ENCODE peak calls at places on chromosomes 11 and 22, in nine cellular contexts. E is transverse colon, T is heart left ventricle, O is Peyer's patch, L is tibial nerve, P is stomach, Y is IMR-90, V is body of pancreas, G is uterus. B is an unnamed sample.

GRCh38 chr11:20873054-20873453 is 203.7 kb downstream of the NELL1 start:
- DNase-seq in E (no peak), T (no peak), O (no peak), L (no peak), P (no peak), Y (no peak), V (no peak), G (no peak), B (peak)

GRCh38 chr11:12164061-12165014 is 53.9 kb downstream of the MICAL2 start:
- DNase-seq in E (peak), T (no peak), O (no peak), L (no peak), P (no peak), Y (peak), V (no peak), G (peak), B (peak)

GRCh38 chr22:22882033-22882717 is 5.4 kb upstream of the IGLL5 start:
- DNase-seq in E (peak), T (no peak), O (no peak), L (no peak), P (no peak), Y (no peak), V (no peak), G (no peak), B (no peak)

GRCh38 chr11:121235057-121235456 is 57.5 kb upstream of the SC5D start:
- DNase-seq in E (no peak), T (no peak), O (no peak), L (no peak), P (no peak), Y (no peak), V (no peak), G (no peak), B (no peak)

GRCh38 chr11:3159296-3160190 is 5.6 kb downstream of the OSBPL5 start:
- DNase-seq in E (peak), T (peak), O (peak), L (peak), P (peak), Y (no peak), V (peak), G (peak), B (peak)

GRCh38 chr22:19875061-19875530 is 20.4 kb upstream of the GNB1L start:
- DNase-seq in E (no peak), T (peak), O (peak), L (peak), P (no peak), Y (no peak), V (peak), G (peak), B (no peak)

GRCh38 chr11:18633256-18634139 is 644 bp downstream of the SPTY2D1 start:
- DNase-seq in E (peak), T (no peak), O (no peak), L (no peak), P (no peak), Y (peak), V (peak), G (no peak), B (peak)

GRCh38 chr11:3880724-3881123 is 25.3 kb downstream of the STIM1 start:
- DNase-seq in E (no peak), T (no peak), O (no peak), L (no peak), P (no peak), Y (peak), V (no peak), G (no peak), B (no peak)

GRCh38 chr22:34841321-34841901 is 224.5 kb upstream of the ISX start:
- DNase-seq in E (no peak), T (no peak), O (no peak), L (no peak), P (no peak), Y (no peak), V (no peak), G (no peak), B (no peak)

GRCh38 chr11:100687032-100687629 is at the start of gene ARHGAP42:
- DNase-seq in E (peak), T (peak), O (peak), L (peak), P (peak), Y (peak), V (peak), G (peak), B (peak)
- H3K27ac ChIP-seq in E (peak), T (peak), O (peak), L (peak), P (peak), Y (peak), V (no peak), G (peak), B (peak)

GRCh38 chr22:39470462-39471335 is 13.9 kb downstream of the MGAT3 start:
- DNase-seq in E (no peak), T (no peak), O (no peak), L (no peak), P (no peak), Y (no peak), V (no peak), G (no peak), B (no peak)

GRCh38 chr22:39473856-39474255 is 17.0 kb downstream of the MGAT3 start:
- DNase-seq in E (no peak), T (no peak), O (peak), L (no peak), P (no peak), Y (no peak), V (no peak), G (no peak), B (no peak)

GRCh38 chr22:39471421-39472141 is 14.8 kb downstream of the MGAT3 start:
- DNase-seq in E (peak), T (no peak), O (peak), L (no peak), P (no peak), Y (peak), V (no peak), G (no peak), B (no peak)

GRCh38 chr22:39474351-39474991 is 17.7 kb downstream of the MGAT3 start:
- DNase-seq in E (peak), T (no peak), O (peak), L (no peak), P (no peak), Y (peak), V (peak), G (no peak), B (no peak)

DNA sequence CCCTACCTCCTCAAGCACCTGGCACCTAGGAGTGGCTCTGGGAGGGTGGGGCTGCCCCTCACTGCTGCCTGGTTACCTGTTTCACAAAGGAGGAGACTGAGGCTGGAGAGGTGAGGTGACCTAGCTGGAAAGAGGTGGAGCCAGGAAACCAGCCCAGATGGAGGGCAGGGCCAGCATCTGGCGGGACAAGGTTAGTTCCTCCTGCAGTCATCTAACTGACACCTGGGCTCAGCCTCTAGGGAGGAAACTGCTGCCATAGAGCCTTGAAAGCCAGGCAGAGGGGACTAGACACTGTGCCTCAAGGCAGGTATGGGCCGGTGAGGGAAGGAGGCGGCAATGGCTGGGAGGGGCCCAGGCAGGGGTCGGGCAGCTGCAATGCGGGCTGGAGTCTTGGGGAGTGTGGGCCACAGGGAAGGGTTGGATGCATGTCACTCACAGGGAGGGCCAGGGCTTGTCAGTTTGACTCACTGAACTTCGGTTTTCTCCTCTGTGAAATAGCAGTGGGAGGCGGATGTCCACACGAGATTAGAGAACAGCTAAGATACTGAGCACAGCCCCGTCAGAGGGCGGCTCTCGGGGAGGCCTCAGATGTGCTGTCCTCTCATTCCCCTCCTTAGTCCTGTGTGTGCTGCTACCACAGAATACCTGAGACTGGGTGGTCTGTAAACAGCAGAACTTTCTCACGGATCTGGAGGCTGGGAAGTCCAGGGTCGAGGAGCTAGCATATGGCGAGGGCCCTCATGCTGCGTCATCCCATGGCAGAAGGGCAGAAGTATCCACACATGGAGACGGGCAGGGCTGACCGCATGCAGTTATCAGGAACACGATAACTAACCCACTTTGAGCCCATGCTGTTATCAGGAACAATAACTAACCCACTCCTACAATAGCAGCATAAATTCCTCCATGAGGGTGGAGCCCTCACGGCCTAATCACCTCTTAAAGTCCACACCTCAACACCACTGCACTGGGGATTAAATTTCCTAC is 16.1 kb downstream of the MGAT3 start:
- DNase-seq in E (peak), T (no peak), O (peak), L (no peak), P (peak), Y (no peak), V (peak), G (no peak), B (peak)
- TF ChIP-seq POLR2A in E (peak), T (no peak), O (peak), L (no peak), P (no peak), Y (no peak), V (no peak), G (no peak), B (no peak)

GRCh38 chr11:62420882-62421281 is 2.0 kb downstream of the SCGB1A1 start:
- DNase-seq in E (no peak), T (no peak), O (no peak), L (no peak), P (no peak), Y (no peak), V (no peak), G (no peak), B (no peak)
- H3K4me3 ChIP-seq in E (no peak), T (no peak), O (no peak), L (no peak), P (no peak), Y (no peak), V (no peak), G (no peak), B (no peak)

GRCh38 chr22:50261615-50262459 is at the start of gene MAPK12:
- DNase-seq in E (no peak), T (no peak), O (no peak), L (no peak), P (no peak), Y (no peak), V (no peak), G (no peak), B (no peak)
- H3K27ac ChIP-seq in E (peak), T (peak), O (peak), L (no peak), P (peak), Y (peak), V (no peak), G (peak), B (peak)

DNA sequence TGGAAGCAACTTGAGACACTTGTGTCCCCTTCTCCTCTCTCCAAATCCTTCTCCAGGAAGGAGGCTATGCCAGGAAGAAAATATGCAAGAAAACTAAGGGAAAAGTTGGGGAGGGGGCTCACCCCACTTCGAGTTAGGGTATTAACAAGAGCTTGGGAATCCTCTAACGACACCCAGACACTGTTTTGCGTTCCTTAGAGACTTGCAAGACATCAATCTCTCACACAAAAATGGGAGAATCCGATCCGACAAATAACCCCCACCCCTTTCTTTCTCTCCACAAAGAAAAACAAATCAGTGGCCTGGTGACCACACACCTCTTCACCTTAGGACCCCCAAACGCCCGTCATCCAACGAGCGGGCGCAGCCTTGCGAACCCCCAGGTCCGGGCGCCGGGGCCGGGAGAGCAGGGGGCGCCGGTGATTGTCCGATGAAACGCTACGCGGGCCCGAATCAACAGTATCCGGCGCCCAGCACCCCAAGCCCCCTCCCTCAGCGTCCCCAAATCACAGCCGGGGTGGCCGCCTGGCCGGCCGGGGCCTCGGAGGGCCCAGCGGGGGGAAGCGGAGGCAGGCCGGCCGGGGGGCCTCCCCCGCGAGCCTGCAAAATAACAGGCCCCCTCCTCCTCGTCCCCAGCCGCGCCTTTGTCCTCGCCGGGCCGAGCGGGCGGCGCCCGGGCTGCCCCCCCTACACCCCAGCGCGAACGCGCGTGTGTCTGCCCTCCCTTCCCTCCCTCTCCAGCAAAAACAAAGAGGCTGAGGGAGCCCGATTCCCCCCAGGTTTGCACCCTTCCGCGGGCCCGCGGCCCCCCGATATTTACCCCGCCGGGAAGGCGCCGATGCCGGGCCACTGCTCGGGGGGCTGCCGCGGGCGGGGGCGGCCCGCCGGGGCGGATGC is 645 bp downstream of the CSNK1E start:
- DNase-seq in E (peak), T (peak), O (peak), L (peak), P (peak), Y (peak), V (peak), G (peak), B (peak)
- TF ChIP-seq POLR2A in E (peak), T (peak), O (no peak), L (peak), P (no peak), Y (peak), V (peak), G (peak), B (no peak)

GRCh38 chr11:66334605-66335442 is 1.4 kb downstream of the RIN1 start:
- DNase-seq in E (no peak), T (peak), O (no peak), L (no peak), P (no peak), Y (no peak), V (no peak), G (no peak), B (no peak)
- H3K4me3 ChIP-seq in E (no peak), T (no peak), O (peak), L (no peak), P (peak), Y (peak), V (no peak), G (peak), B (no peak)

DNA sequence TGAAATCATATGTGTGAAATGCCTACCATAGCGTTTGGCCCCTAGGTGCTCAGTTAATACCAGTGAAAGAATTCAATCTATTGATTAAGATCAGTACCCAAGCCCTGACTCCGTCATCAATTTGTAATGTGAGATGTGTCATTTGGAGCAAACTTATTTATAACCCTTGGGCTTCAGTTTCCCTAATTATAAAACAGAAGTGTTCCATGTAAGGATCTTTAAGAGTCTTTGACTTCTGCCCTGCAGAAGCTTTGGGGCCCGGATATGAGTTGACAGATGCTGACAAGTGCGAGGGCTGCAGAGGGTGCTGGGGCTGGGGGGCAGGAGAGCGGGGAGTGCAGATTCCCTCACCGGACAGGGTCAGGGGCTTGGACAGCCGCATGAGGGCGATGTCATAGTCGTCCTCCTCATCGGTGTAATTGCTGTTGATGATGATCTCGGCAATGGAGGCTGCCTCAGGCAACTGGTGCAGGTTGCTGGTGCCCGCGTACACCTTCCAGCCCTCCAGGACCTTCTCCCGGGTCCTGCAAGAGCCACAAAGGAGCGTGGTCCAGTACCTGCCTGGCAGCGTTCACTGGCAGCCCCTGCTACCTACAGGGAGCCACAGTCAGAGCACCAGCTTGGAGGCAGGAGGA is 20.8 kb downstream of the TMPRSS13 start:
- DNase-seq in E (no peak), T (no peak), O (no peak), L (no peak), P (no peak), Y (no peak), V (no peak), G (no peak), B (no peak)
- H3K27ac ChIP-seq in E (no peak), T (no peak), O (no peak), L (no peak), P (no peak), Y (no peak), V (no peak), G (no peak), B (no peak)

DNA sequence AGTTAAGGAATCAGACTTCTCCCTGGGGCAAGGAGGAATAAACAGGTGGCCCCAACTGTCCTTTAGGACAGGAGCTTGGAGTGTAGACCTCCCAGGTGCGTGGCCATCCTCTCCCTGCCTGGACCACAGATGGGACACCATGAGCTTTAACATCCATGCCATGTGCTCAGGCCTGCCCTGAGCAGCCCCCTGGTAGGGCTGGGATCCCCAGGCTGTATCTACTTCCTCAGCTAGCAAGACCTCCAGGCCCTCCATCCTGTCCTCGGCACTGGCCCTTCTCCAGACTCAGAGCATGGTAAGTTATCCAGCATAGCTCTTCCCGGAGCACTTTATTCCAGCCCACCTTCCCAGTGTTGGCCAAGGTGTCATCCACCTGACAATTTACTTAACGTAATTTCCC is 5.7 kb downstream of the CD6 start:
- DNase-seq in E (no peak), T (no peak), O (no peak), L (no peak), P (no peak), Y (no peak), V (no peak), G (no peak), B (no peak)
- TF ChIP-seq POLR2A in E (no peak), T (no peak), O (no peak), L (no peak), P (no peak), Y (no peak), V (no peak), G (no peak), B (no peak)